ENCODE peak calls at places on chromosomes 4 and X, in nine cellular contexts. V, I, W, Z, K, T, O, H and U are unnamed samples.

GRCh38 chrX:153906126-153906917 is 1.8 kb downstream of the AVPR2 start:
- DNase-seq in V (no peak), I (no peak), W (no peak), Z (no peak), K (no peak), T (no peak), O (no peak), H (peak; percentile 32), U (no peak)

GRCh38 chr4:33882246-33882990 is 2361.9 kb downstream of the ARAP2 start:
- DNase-seq in V (no peak), I (no peak), W (no peak), Z (no peak), K (no peak), T (no peak), O (no peak), H (no peak), U (no peak)

GRCh38 chr4:131534944-131535640 is 1614.0 kb upstream of the PCDH10 start:
- DNase-seq in V (no peak), I (no peak), W (no peak), Z (no peak), K (no peak), T (no peak), O (no peak), H (no peak), U (no peak)

GRCh38 chrX:129493643-129494042 is 29.6 kb downstream of the SMARCA1 start:
- DNase-seq in V (no peak), I (no peak), W (no peak), Z (no peak), K (no peak), T (no peak), O (no peak), H (no peak), U (no peak)

GRCh38 chr4:6753891-6754290 is 28.6 kb upstream of the KIAA0232 start:
- DNase-seq in V (no peak), I (no peak), W (no peak), Z (no peak), K (no peak), T (no peak), O (no peak), H (no peak), U (no peak)

GRCh38 chr4:71026086-71026485 is 32.6 kb downstream of the DCK start:
- DNase-seq in V (no peak), I (peak; percentile 66), W (peak; percentile 14), Z (peak; percentile 43), K (peak; percentile 16), T (peak; percentile 55), O (no peak), H (no peak), U (no peak)

GRCh38 chrX:73922856-73923429 is 359.9 kb downstream of the CHIC1 start:
- DNase-seq in V (no peak), I (no peak), W (no peak), Z (no peak), K (no peak), T (no peak), O (no peak), H (no peak), U (no peak)

GRCh38 chr4:188767496-188767895 is 628.3 kb downstream of the TRIML1 start:
- DNase-seq in V (no peak), I (no peak), W (no peak), Z (no peak), K (no peak), T (no peak), O (no peak), H (no peak), U (no peak)

GRCh38 chr4:53459548-53459947 is 82.1 kb downstream of the FIP1L1 start:
- DNase-seq in V (no peak), I (peak; percentile 80), W (no peak), Z (no peak), K (no peak), T (no peak), O (no peak), H (no peak), U (no peak)

GRCh38 chrX:10050481-10050880 is 83.3 kb downstream of the CLDN34 start:
- DNase-seq in V (peak; percentile 87), I (no peak), W (no peak), Z (no peak), K (no peak), T (no peak), O (no peak), H (no peak), U (no peak)

GRCh38 chrX:13755254-13755653 is 20.7 kb downstream of the OFD1 start:
- DNase-seq in V (no peak), I (no peak), W (no peak), Z (no peak), K (no peak), T (no peak), O (no peak), H (peak; percentile 42), U (no peak)

DNA sequence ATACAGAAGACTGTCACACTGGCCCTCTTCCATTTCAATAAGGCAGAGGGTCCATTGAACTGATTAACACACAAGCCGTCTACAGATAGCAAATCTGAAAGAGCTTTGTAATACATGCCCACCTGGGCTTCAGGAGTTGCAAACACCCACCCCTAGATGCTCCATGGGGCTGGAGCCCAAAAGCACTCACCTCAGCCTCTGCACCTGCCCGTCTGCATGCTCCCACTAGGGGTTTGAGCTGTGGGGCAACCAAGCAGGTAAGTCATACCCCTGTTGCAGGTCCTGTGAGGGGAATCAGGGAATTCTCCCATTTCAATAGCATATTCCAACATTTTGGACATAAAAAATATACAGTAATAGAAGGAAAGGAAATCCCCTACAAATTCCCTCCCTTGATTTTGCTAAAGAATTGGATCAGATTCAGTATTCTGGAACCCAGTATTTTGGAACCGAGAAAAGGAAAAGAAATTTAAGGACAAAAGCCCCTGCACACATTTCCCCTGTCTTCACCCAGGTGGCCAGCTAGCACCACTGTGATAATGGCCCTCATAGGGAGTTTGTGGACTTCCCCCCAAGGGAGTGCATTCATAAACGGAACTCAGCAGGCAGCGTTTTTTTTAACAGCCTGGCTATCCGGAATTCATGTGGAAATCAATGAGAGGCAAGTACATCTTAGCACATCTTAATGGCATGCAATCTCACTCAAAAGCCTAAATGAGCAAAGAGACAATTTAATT is 243.2 kb upstream of the KCNIP4 start:
- DNase-seq in V (peak; percentile 16), I (no peak), W (no peak), Z (no peak), K (no peak), T (no peak), O (no peak), H (no peak), U (no peak)
- H3K27ac ChIP-seq in V (no peak overlapping the region), I (no peak overlapping the region), W (no peak overlapping the region), Z (no peak overlapping the region), K (no peak overlapping the region), T (no peak overlapping the region), O (no peak overlapping the region), H (no peak overlapping the region), U (no peak overlapping the region)

GRCh38 chr4:111837761-111838160 is 307.5 kb upstream of the FAM241A start:
- DNase-seq in V (no peak), I (no peak), W (no peak), Z (no peak), K (no peak), T (no peak), O (no peak), H (no peak), U (no peak)

GRCh38 chr4:111836601-111837000 is 308.7 kb upstream of the FAM241A start:
- DNase-seq in V (no peak), I (no peak), W (no peak), Z (no peak), K (no peak), T (no peak), O (no peak), H (no peak), U (no peak)

GRCh38 chr4:111839186-111839585 is 306.1 kb upstream of the FAM241A start:
- DNase-seq in V (peak; percentile 26), I (no peak), W (no peak), Z (no peak), K (no peak), T (no peak), O (no peak), H (no peak), U (no peak)

GRCh38 chr4:111842336-111842735 is 302.9 kb upstream of the FAM241A start:
- DNase-seq in V (no peak), I (no peak), W (no peak), Z (no peak), K (no peak), T (no peak), O (no peak), H (no peak), U (no peak)

DNA sequence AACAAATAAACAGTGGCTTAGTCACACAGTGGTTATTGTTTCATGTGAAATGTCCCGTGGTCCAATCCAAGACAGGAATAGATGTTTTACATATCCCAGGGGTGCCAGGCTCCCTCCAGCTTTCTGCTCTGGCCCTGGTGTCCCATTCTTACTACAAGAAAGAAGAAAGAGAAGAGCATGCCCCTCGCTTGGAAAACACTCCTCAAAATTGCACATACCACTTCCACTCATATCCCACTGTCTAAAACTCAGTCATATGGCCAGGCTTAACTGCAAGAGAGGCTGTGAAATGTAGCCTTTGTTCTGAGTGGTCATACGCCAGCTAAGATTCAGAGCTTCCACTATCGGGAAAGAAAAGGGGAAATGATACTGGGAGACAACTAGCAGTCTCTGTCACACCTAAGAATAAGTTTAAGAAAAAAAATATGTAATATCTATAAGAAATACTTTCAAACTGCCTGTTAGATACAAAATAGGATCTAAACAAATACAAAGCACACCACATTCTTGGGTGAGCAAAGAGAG is 306.8 kb upstream of the FAM241A start:
- DNase-seq in V (no peak), I (no peak), W (no peak), Z (no peak), K (no peak), T (no peak), O (no peak), H (no peak), U (no peak)
- TF ChIP-seq REST in V (no peak), I (no peak), W (no peak), Z (no peak), K (no peak), T (no peak), O (no peak), H (no peak), U (no peak)

GRCh38 chr4:86358176-86358701 is 1.6 kb downstream of the MAPK10 start:
- DNase-seq in V (no peak), I (no peak), W (no peak), Z (no peak), K (no peak), T (no peak), O (no peak), H (no peak), U (no peak)
- H3K27ac ChIP-seq in V (no peak overlapping the region), I (no peak overlapping the region), W (no peak overlapping the region), Z (no peak overlapping the region), K (peak overlapping the region; percentile 75), T (no peak overlapping the region), O (no peak overlapping the region), H (no peak overlapping the region), U (no peak overlapping the region)

GRCh38 chr4:95232358-95233156 is 316.2 kb downstream of the UNC5C start:
- DNase-seq in V (no peak), I (no peak), W (no peak), Z (no peak), K (no peak), T (no peak), O (no peak), H (no peak), U (no peak)
- TF ChIP-seq REST in V (no peak), I (no peak), W (no peak), Z (no peak), K (no peak), T (no peak), O (no peak), H (no peak), U (no peak)

DNA sequence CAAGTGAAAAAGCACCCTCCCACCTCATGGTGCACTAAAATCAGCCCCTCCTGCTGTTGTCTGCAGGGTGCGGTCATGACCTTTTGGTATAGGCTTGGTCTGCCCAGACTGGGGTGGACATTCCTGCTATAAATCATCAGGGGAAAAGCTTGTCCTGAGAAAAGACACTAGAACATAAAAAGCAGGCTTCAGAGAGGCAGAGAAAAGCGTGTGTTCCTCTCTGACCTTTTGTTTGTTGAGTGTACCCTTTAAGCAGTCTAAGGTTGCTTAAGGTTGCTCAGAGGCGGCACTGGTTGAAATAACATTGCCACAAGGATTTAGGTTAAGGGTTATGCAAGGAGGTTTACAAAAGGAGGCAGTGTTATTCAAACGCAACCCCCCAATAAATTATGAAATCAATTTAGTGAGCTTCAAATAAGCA is 43.5 kb downstream of the CCDC158 start:
- DNase-seq in V (peak; percentile 24), I (peak; percentile 9), W (no peak), Z (no peak), K (no peak), T (no peak), O (no peak), H (no peak), U (no peak)
- H3K27ac ChIP-seq in V (no peak overlapping the region), I (no peak overlapping the region), W (peak overlapping the region; percentile 49), Z (no peak overlapping the region), K (no peak overlapping the region), T (no peak overlapping the region), O (no peak overlapping the region), H (no peak overlapping the region), U (no peak overlapping the region)